ENCODE peak calls at places on chromosomes 2 and 18, in six cellular contexts. One of them, this sample, is unnamed.
A peak's percentile ranks its signal among the peaks of the same experiment; 100 is the strongest.

GRCh38 chr2:3151153-3151918 is 226.3 kb downstream of the EIPR1 start:
- DNase-seq in ACHN: no peak
- DNase-seq in NCI-H345: peak; percentile 79
- DNase-seq in stimulated activated CD4-positive, alpha-beta T cell treated with anti-CD3 and anti-CD28 coated beads, TNF-alpha, amount 100 ng/mL, for 4 hours: no peak
- DNase-seq in occipital lobe: no peak
- DNase-seq in T-helper 2 cell: no peak
- DNase-seq in this sample: no peak

GRCh38 chr2:61853086-61853847 is 593 bp downstream of the FAM161A start:
- DNase-seq in ACHN: peak; percentile 80
- DNase-seq in NCI-H345: peak; percentile 80
- DNase-seq in stimulated activated CD4-positive, alpha-beta T cell treated with anti-CD3 and anti-CD28 coated beads, TNF-alpha, amount 100 ng/mL, for 4 hours: no peak
- DNase-seq in occipital lobe: no peak
- DNase-seq in T-helper 2 cell: no peak
- DNase-seq in this sample: no peak

GRCh38 chr18:13048061-13048605 is 57.0 kb downstream of the CEP192 start:
- DNase-seq in ACHN: no peak
- DNase-seq in NCI-H345: no peak
- DNase-seq in stimulated activated CD4-positive, alpha-beta T cell treated with anti-CD3 and anti-CD28 coated beads, TNF-alpha, amount 100 ng/mL, for 4 hours: no peak
- DNase-seq in occipital lobe: no peak
- DNase-seq in T-helper 2 cell: no peak
- DNase-seq in this sample: no peak

GRCh38 chr2:227228061-227228667 is 63.7 kb downstream of the COL4A3 start:
- DNase-seq in ACHN: peak; percentile 24
- DNase-seq in NCI-H345: peak; percentile 83
- DNase-seq in stimulated activated CD4-positive, alpha-beta T cell treated with anti-CD3 and anti-CD28 coated beads, TNF-alpha, amount 100 ng/mL, for 4 hours: no peak
- DNase-seq in occipital lobe: no peak
- DNase-seq in T-helper 2 cell: no peak
- DNase-seq in this sample: no peak

GRCh38 chr2:140786585-140786984 is 1344.2 kb downstream of the LRP1B start:
- DNase-seq in ACHN: no peak
- DNase-seq in NCI-H345: peak; percentile 58
- DNase-seq in stimulated activated CD4-positive, alpha-beta T cell treated with anti-CD3 and anti-CD28 coated beads, TNF-alpha, amount 100 ng/mL, for 4 hours: no peak
- DNase-seq in occipital lobe: no peak
- DNase-seq in T-helper 2 cell: no peak
- DNase-seq in this sample: no peak

GRCh38 chr2:217902281-217903141 is 100.3 kb downstream of the TNS1 start:
- DNase-seq in ACHN: no peak
- DNase-seq in NCI-H345: no peak
- DNase-seq in stimulated activated CD4-positive, alpha-beta T cell treated with anti-CD3 and anti-CD28 coated beads, TNF-alpha, amount 100 ng/mL, for 4 hours: no peak
- DNase-seq in occipital lobe: no peak
- DNase-seq in T-helper 2 cell: no peak
- DNase-seq in this sample: no peak

GRCh38 chr2:172999641-173000387 is 75.8 kb upstream of the MAP3K20 start:
- DNase-seq in ACHN: no peak
- DNase-seq in NCI-H345: no peak
- DNase-seq in stimulated activated CD4-positive, alpha-beta T cell treated with anti-CD3 and anti-CD28 coated beads, TNF-alpha, amount 100 ng/mL, for 4 hours: no peak
- DNase-seq in occipital lobe: no peak
- DNase-seq in T-helper 2 cell: no peak
- DNase-seq in this sample: no peak

GRCh38 chr2:152189622-152190495 is 14.3 kb upstream of the STAM2 start:
- DNase-seq in ACHN: peak; percentile 77
- DNase-seq in NCI-H345: peak; percentile 58
- DNase-seq in stimulated activated CD4-positive, alpha-beta T cell treated with anti-CD3 and anti-CD28 coated beads, TNF-alpha, amount 100 ng/mL, for 4 hours: no peak
- DNase-seq in occipital lobe: no peak
- DNase-seq in T-helper 2 cell: no peak
- DNase-seq in this sample: no peak

GRCh38 chr2:67322361-67323001 is 74.7 kb upstream of the ETAA1 start:
- DNase-seq in ACHN: peak; percentile 89
- DNase-seq in NCI-H345: peak; percentile 55
- DNase-seq in stimulated activated CD4-positive, alpha-beta T cell treated with anti-CD3 and anti-CD28 coated beads, TNF-alpha, amount 100 ng/mL, for 4 hours: no peak
- DNase-seq in occipital lobe: no peak
- DNase-seq in T-helper 2 cell: no peak
- DNase-seq in this sample: no peak

GRCh38 chr2:163759013-163759412 is 23.2 kb upstream of the FIGN start:
- DNase-seq in ACHN: no peak
- DNase-seq in NCI-H345: no peak
- DNase-seq in stimulated activated CD4-positive, alpha-beta T cell treated with anti-CD3 and anti-CD28 coated beads, TNF-alpha, amount 100 ng/mL, for 4 hours: no peak
- DNase-seq in occipital lobe: no peak
- DNase-seq in T-helper 2 cell: no peak
- DNase-seq in this sample: no peak

GRCh38 chr18:70330887-70331286 is 42.0 kb downstream of the SOCS6 start:
- DNase-seq in ACHN: no peak
- DNase-seq in NCI-H345: no peak
- DNase-seq in stimulated activated CD4-positive, alpha-beta T cell treated with anti-CD3 and anti-CD28 coated beads, TNF-alpha, amount 100 ng/mL, for 4 hours: no peak
- DNase-seq in occipital lobe: no peak
- DNase-seq in T-helper 2 cell: no peak
- DNase-seq in this sample: no peak

GRCh38 chr2:24730481-24730880 is 62.7 kb downstream of the PTRHD1 start:
- DNase-seq in ACHN: no peak
- DNase-seq in NCI-H345: no peak
- DNase-seq in stimulated activated CD4-positive, alpha-beta T cell treated with anti-CD3 and anti-CD28 coated beads, TNF-alpha, amount 100 ng/mL, for 4 hours: no peak
- DNase-seq in occipital lobe: no peak
- DNase-seq in T-helper 2 cell: no peak
- DNase-seq in this sample: no peak

GRCh38 chr2:42046819-42047487 is 868 bp upstream of the PKDCC start:
- DNase-seq in ACHN: no peak
- DNase-seq in NCI-H345: no peak
- DNase-seq in stimulated activated CD4-positive, alpha-beta T cell treated with anti-CD3 and anti-CD28 coated beads, TNF-alpha, amount 100 ng/mL, for 4 hours: no peak
- DNase-seq in occipital lobe: no peak
- DNase-seq in T-helper 2 cell: no peak
- DNase-seq in this sample: no peak

GRCh38 chr2:27966466-27966865 is 75.9 kb downstream of the BABAM2 start:
- DNase-seq in ACHN: no peak
- DNase-seq in NCI-H345: no peak
- DNase-seq in stimulated activated CD4-positive, alpha-beta T cell treated with anti-CD3 and anti-CD28 coated beads, TNF-alpha, amount 100 ng/mL, for 4 hours: no peak
- DNase-seq in occipital lobe: no peak
- DNase-seq in T-helper 2 cell: no peak
- DNase-seq in this sample: no peak

This sample was measured in stimulated activated effector memory CD8-positive, alpha-beta T cell treated with anti-CD3 and anti-CD28 coated beads, Interleukin-12 subunit alpha, Interleukin-12 subunit beta, amount 100 ng/mL, for 72 hours.